ENCODE peak calls at places on chromosomes 13 and 19, in five cellular contexts. V, H, Q, B and P are unnamed samples.

GRCh38 chr13:113152894-113153809 is 5.3 kb upstream of the PROZ start:
- DNase-seq in V (peak; percentile 92), B (no peak), H (peak; percentile 58), Q (peak; percentile 18), P (no peak)

GRCh38 chr13:30319703-30320102 is 12.4 kb upstream of the KATNAL1 start:
- DNase-seq in Q (no peak), H (no peak), V (no peak), B (no peak), P (no peak)

GRCh38 chr19:11657307-11657706 is 60.0 kb downstream of the ZNF627 start:
- DNase-seq in Q (no peak), V (no peak), H (no peak), B (no peak), P (no peak)

GRCh38 chr19:5103061-5103701 is 134.3 kb downstream of the KDM4B start:
- DNase-seq in H (peak; percentile 53), B (no peak), V (no peak), Q (no peak), P (no peak)

GRCh38 chr13:39410089-39410901 is 192.7 kb downstream of the LHFPL6 start:
- DNase-seq in V (no peak), Q (no peak), B (no peak), H (no peak), P (no peak)

GRCh38 chr19:50427997-50428425 is 4.7 kb upstream of the MYBPC2 start:
- DNase-seq in H (no peak), B (peak; percentile 30), Q (no peak), V (peak; percentile 93), P (peak; percentile 11)

GRCh38 chr19:38263696-38264485 is 482 bp upstream of the SPINT2 start:
- DNase-seq in V (no peak), B (peak; percentile 80), H (no peak), Q (peak; percentile 90), P (no peak)

GRCh38 chr19:19274716-19275115 is 1.6 kb upstream of the TM6SF2 start:
- DNase-seq in Q (no peak), B (no peak), H (no peak), V (no peak), P (no peak)

GRCh38 chr19:35154535-35155406 is at the start of gene FXYD5:
- DNase-seq in Q (peak; percentile 70), V (peak; percentile 95), H (peak; percentile 69), B (peak; percentile 69), P (peak; percentile 27)

GRCh38 chr13:39676315-39676876 is 20.9 kb downstream of the COG6 start:
- DNase-seq in B (peak; percentile 58), H (no peak), V (no peak), Q (peak; percentile 67), P (no peak)

GRCh38 chr13:76722782-76723181 is 163.4 kb downstream of the KCTD12 start:
- DNase-seq in H (no peak), V (no peak), Q (no peak), B (no peak), P (no peak)

GRCh38 chr19:46324277-46324676 is 22.6 kb upstream of the PPP5C start:
- DNase-seq in V (no peak), H (no peak), B (no peak), Q (no peak), P (no peak)

GRCh38 chr19:46330319-46330918 is 16.5 kb upstream of the PPP5C start:
- DNase-seq in Q (no peak), V (no peak), B (no peak), H (no peak), P (no peak)

GRCh38 chr19:46326608-46327007 is 20.3 kb upstream of the PPP5C start:
- DNase-seq in V (no peak), H (no peak), Q (no peak), B (no peak), P (no peak)

DNA sequence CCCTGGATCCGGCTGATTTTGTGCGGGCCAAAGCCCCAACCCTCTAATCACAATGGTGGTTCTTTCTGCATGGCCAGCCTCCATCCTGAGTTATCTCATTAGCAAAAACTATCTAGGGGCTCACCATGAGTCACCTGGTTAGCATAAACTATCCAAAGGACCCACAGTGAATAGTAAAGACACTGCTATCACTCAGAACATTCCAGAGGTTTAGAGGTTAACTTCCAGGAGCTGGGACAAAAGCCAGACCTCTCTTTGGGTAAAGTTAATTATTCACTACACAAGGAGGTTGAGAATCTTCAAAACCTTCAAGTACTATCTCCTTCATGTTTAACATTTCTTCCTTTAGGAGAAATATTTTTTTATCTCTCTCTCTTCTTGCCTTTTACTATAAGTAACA is 18.8 kb upstream of the PPP5C start:
- DNase-seq in V (no peak), H (no peak), B (no peak), Q (no peak), P (no peak)
- H3K4me3 ChIP-seq in V (no peak overlapping the region), H (no peak overlapping the region), B (no peak overlapping the region), Q (no peak overlapping the region), P (no peak overlapping the region)

GRCh38 chr19:56838680-56838929 is 1.9 kb downstream of the PEG3 start:
- DNase-seq in V (no peak), B (no peak), H (no peak), Q (no peak), P (no peak)

GRCh38 chr19:56838930-56839664 is 1.4 kb downstream of the PEG3 start:
- DNase-seq in B (peak; percentile 41), Q (peak; percentile 74), V (peak; percentile 84), H (peak; percentile 98), P (no peak)

GRCh38 chr19:56837004-56837403 is 3.5 kb downstream of the PEG3 start:
- DNase-seq in V (no peak), B (no peak), Q (peak; percentile 31), H (peak; percentile 47), P (no peak)

GRCh38 chr19:56837492-56837891 is 3.0 kb downstream of the PEG3 start:
- DNase-seq in B (no peak), Q (peak; percentile 65), V (peak; percentile 79), H (peak; percentile 78), P (no peak)

GRCh38 chr19:56837892-56838679 is 2.4 kb downstream of the PEG3 start:
- DNase-seq in B (no peak), H (peak; percentile 79), Q (peak; percentile 58), V (no peak), P (no peak)
- TF ChIP-seq CTCF in B (no peak), H (peak; percentile 49), Q (peak; percentile 46), V (peak; percentile 27), P (no peak)

DNA sequence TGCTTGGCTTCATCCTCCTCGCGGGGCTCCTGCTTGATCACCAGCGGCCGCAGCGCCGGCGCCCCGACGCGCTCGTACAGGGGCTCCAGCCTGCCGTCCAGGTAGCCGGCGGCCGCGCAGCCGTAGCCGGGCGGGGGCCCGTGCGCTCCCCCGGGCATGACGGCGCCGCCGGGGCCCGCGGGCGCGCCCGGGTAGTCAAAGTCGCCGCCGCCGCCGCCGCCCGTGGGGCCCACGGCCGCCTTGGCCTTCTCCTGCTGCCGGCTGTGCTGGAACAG is 497 bp downstream of the CEBPA start:
- DNase-seq in V (no peak), Q (no peak), H (no peak), B (no peak), P (no peak)
- H3K27me3 ChIP-seq in V (peaks cover 57% of the 10 kb centered on the region), Q (peaks cover 11% of the 10 kb centered on the region), H (peaks cover 9% of the 10 kb centered on the region), B (no peaks in the 10 kb centered on the region), P (peaks cover 74% of the 10 kb centered on the region)

DNA sequence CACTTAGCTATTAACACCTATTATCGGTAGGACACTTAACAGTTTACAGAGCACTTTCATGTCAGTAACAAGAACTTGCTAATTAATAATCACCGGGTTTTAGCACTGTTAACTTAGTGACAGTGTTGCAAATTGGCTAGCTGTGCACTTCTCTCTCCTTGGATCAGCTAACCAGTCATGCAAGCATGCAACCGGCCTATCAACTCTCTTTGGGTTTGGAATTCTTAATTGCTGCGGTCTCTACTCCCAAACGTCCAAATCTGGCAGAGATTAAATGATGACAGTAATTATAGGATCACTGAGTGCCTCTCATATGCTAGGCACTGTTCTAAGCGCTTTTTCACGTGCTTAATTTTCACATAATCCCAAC is 1.2 kb downstream of the EPS15L1 start:
- DNase-seq in B (no peak), V (no peak), Q (peak; percentile 19), H (no peak), P (no peak)
- H3K4me3 ChIP-seq in B (peak overlapping the region; percentile 78), V (peak overlapping the region; percentile 99), Q (peak overlapping the region; percentile 94), H (peak overlapping the region; percentile 93), P (peak overlapping the region; percentile 82)

GRCh38 chr19:55553217-55554182 is 8.2 kb upstream of the SBK3 start:
- DNase-seq in B (peak; percentile 53), Q (peak; percentile 31), V (no peak), H (no peak), P (no peak)
- TF ChIP-seq CTCF in B (no peak), Q (no peak), V (no peak), H (no peak), P (no peak)

GRCh38 chr13:27005976-27006518 is 165.6 kb downstream of the USP12 start:
- DNase-seq in B (no peak), Q (no peak), V (peak; percentile 51), H (no peak), P (no peak)
- H3K27me3 ChIP-seq in B (peaks cover 8% of the 10 kb centered on the region), Q (no peaks in the 10 kb centered on the region), V (peaks cover 23% of the 10 kb centered on the region), H (no peaks in the 10 kb centered on the region), P (peaks cover 16% of the 10 kb centered on the region)

GRCh38 chr19:48741222-48741999 is 1.0 kb upstream of the RASIP1 start:
- DNase-seq in B (peak; percentile 32), Q (no peak), H (peak; percentile 38), V (peak; percentile 80), P (no peak)

GRCh38 chr19:48738557-48739399 is 1.6 kb downstream of the RASIP1 start:
- DNase-seq in Q (peak; percentile 87), V (peak; percentile 97), B (peak; percentile 72), H (peak; percentile 98), P (no peak)

GRCh38 chr19:48740705-48741030 is 258 bp upstream of the RASIP1 start:
- DNase-seq in V (no peak), Q (no peak), H (no peak), B (no peak), P (no peak)

GRCh38 chr19:48739400-48739825 is 997 bp downstream of the RASIP1 start:
- DNase-seq in H (no peak), B (no peak), V (no peak), Q (no peak), P (no peak)

GRCh38 chr19:48739835-48740704 is at the start of gene RASIP1:
- DNase-seq in V (peak; percentile 83), H (no peak), Q (no peak), B (no peak), P (no peak)
- H3K4me3 ChIP-seq in V (peak within 1 kb of the TSS; percentile 59), H (peak within 1 kb of the TSS; percentile 53), Q (no peak within 1 kb of the TSS), B (peak within 1 kb of the TSS; percentile 44), P (no peak within 1 kb of the TSS)